ENCODE peak calls at places on chromosomes 13 and 19, in eight cellular contexts. One of them, this sample, is unnamed.

GRCh38 chr19:6071103-6071485 is 39.2 kb downstream of the RFX2 start:
- DNase-seq in tibial nerve: no peak
- DNase-seq in T47D: no peak
- DNase-seq in colonic mucosa: peak
- DNase-seq in T follicular helper cell: no peak
- DNase-seq in activated CD8-positive, alpha-beta memory T cell treated with anti-CD3 and anti-CD28 coated beads for 4 hours: no peak
- DNase-seq in NCI-H748 treated with DMSO at 0.1 percent for 48 hours: no peak
- DNase-seq in stimulated activated CD8-positive, alpha-beta memory T cell treated with anti-CD3 and anti-CD28 coated beads, Interleukin-4, amount 100 ng/mL, for 1 hour: no peak
- DNase-seq in this sample: no peak

GRCh38 chr19:34452671-34453253 is 24.6 kb downstream of the UBA2 start:
- DNase-seq in tibial nerve: no peak
- DNase-seq in T follicular helper cell: no peak
- DNase-seq in colonic mucosa: no peak
- DNase-seq in NCI-H748 treated with DMSO at 0.1 percent for 48 hours: no peak
- DNase-seq in T47D: no peak
- DNase-seq in stimulated activated CD8-positive, alpha-beta memory T cell treated with anti-CD3 and anti-CD28 coated beads, Interleukin-4, amount 100 ng/mL, for 1 hour: no peak
- DNase-seq in activated CD8-positive, alpha-beta memory T cell treated with anti-CD3 and anti-CD28 coated beads for 4 hours: no peak
- DNase-seq in this sample: no peak

GRCh38 chr19:1079566-1080111 is 12.7 kb downstream of the ARHGAP45 start:
- DNase-seq in colonic mucosa: peak
- DNase-seq in NCI-H748 treated with DMSO at 0.1 percent for 48 hours: no peak
- DNase-seq in activated CD8-positive, alpha-beta memory T cell treated with anti-CD3 and anti-CD28 coated beads for 4 hours: no peak
- DNase-seq in stimulated activated CD8-positive, alpha-beta memory T cell treated with anti-CD3 and anti-CD28 coated beads, Interleukin-4, amount 100 ng/mL, for 1 hour: no peak
- DNase-seq in tibial nerve: no peak
- DNase-seq in T follicular helper cell: no peak
- DNase-seq in T47D: no peak
- DNase-seq in this sample: no peak

GRCh38 chr19:28595722-28596121 is 617.2 kb downstream of the UQCRFS1 start:
- DNase-seq in tibial nerve: no peak
- DNase-seq in activated CD8-positive, alpha-beta memory T cell treated with anti-CD3 and anti-CD28 coated beads for 4 hours: no peak
- DNase-seq in colonic mucosa: no peak
- DNase-seq in T47D: no peak
- DNase-seq in NCI-H748 treated with DMSO at 0.1 percent for 48 hours: no peak
- DNase-seq in T follicular helper cell: no peak
- DNase-seq in stimulated activated CD8-positive, alpha-beta memory T cell treated with anti-CD3 and anti-CD28 coated beads, Interleukin-4, amount 100 ng/mL, for 1 hour: no peak
- DNase-seq in this sample: no peak

GRCh38 chr19:35379992-35380391 is 9.1 kb downstream of the GPR42 start:
- DNase-seq in NCI-H748 treated with DMSO at 0.1 percent for 48 hours: no peak
- DNase-seq in colonic mucosa: no peak
- DNase-seq in T47D: no peak
- DNase-seq in stimulated activated CD8-positive, alpha-beta memory T cell treated with anti-CD3 and anti-CD28 coated beads, Interleukin-4, amount 100 ng/mL, for 1 hour: no peak
- DNase-seq in T follicular helper cell: no peak
- DNase-seq in activated CD8-positive, alpha-beta memory T cell treated with anti-CD3 and anti-CD28 coated beads for 4 hours: no peak
- DNase-seq in tibial nerve: no peak
- DNase-seq in this sample: no peak

GRCh38 chr19:35207391-35207871 is 21.1 kb downstream of the FAM187B start:
- DNase-seq in activated CD8-positive, alpha-beta memory T cell treated with anti-CD3 and anti-CD28 coated beads for 4 hours: peak
- DNase-seq in T47D: no peak
- DNase-seq in stimulated activated CD8-positive, alpha-beta memory T cell treated with anti-CD3 and anti-CD28 coated beads, Interleukin-4, amount 100 ng/mL, for 1 hour: no peak
- DNase-seq in T follicular helper cell: peak
- DNase-seq in NCI-H748 treated with DMSO at 0.1 percent for 48 hours: no peak
- DNase-seq in tibial nerve: no peak
- DNase-seq in colonic mucosa: peak
- DNase-seq in this sample: no peak

GRCh38 chr19:16951529-16951928 is 62.7 kb downstream of the F2RL3 start:
- DNase-seq in tibial nerve: no peak
- DNase-seq in T follicular helper cell: no peak
- DNase-seq in NCI-H748 treated with DMSO at 0.1 percent for 48 hours: no peak
- DNase-seq in colonic mucosa: no peak
- DNase-seq in stimulated activated CD8-positive, alpha-beta memory T cell treated with anti-CD3 and anti-CD28 coated beads, Interleukin-4, amount 100 ng/mL, for 1 hour: no peak
- DNase-seq in T47D: no peak
- DNase-seq in activated CD8-positive, alpha-beta memory T cell treated with anti-CD3 and anti-CD28 coated beads for 4 hours: no peak
- DNase-seq in this sample: no peak

GRCh38 chr19:6417713-6418561 is 6.7 kb downstream of the KHSRP start:
- DNase-seq in NCI-H748 treated with DMSO at 0.1 percent for 48 hours: no peak
- DNase-seq in T follicular helper cell: no peak
- DNase-seq in stimulated activated CD8-positive, alpha-beta memory T cell treated with anti-CD3 and anti-CD28 coated beads, Interleukin-4, amount 100 ng/mL, for 1 hour: no peak
- DNase-seq in activated CD8-positive, alpha-beta memory T cell treated with anti-CD3 and anti-CD28 coated beads for 4 hours: no peak
- DNase-seq in tibial nerve: no peak
- DNase-seq in T47D: peak
- DNase-seq in colonic mucosa: no peak
- DNase-seq in this sample: no peak

GRCh38 chr19:8161135-8161646 is 11.8 kb upstream of the FBN3 start:
- DNase-seq in colonic mucosa: no peak
- DNase-seq in T47D: peak
- DNase-seq in NCI-H748 treated with DMSO at 0.1 percent for 48 hours: no peak
- DNase-seq in T follicular helper cell: no peak
- DNase-seq in tibial nerve: no peak
- DNase-seq in activated CD8-positive, alpha-beta memory T cell treated with anti-CD3 and anti-CD28 coated beads for 4 hours: no peak
- DNase-seq in stimulated activated CD8-positive, alpha-beta memory T cell treated with anti-CD3 and anti-CD28 coated beads, Interleukin-4, amount 100 ng/mL, for 1 hour: no peak
- DNase-seq in this sample: no peak

GRCh38 chr19:48918801-48919247 is 14.7 kb upstream of the DHDH start:
- DNase-seq in T47D: peak
- DNase-seq in stimulated activated CD8-positive, alpha-beta memory T cell treated with anti-CD3 and anti-CD28 coated beads, Interleukin-4, amount 100 ng/mL, for 1 hour: no peak
- DNase-seq in colonic mucosa: no peak
- DNase-seq in T follicular helper cell: no peak
- DNase-seq in activated CD8-positive, alpha-beta memory T cell treated with anti-CD3 and anti-CD28 coated beads for 4 hours: no peak
- DNase-seq in tibial nerve: no peak
- DNase-seq in NCI-H748 treated with DMSO at 0.1 percent for 48 hours: no peak
- DNase-seq in this sample: no peak

GRCh38 chr19:8208710-8209110 is 460 bp upstream of the CERS4 start:
- DNase-seq in T follicular helper cell: no peak
- DNase-seq in activated CD8-positive, alpha-beta memory T cell treated with anti-CD3 and anti-CD28 coated beads for 4 hours: no peak
- DNase-seq in T47D: no peak
- DNase-seq in tibial nerve: peak
- DNase-seq in NCI-H748 treated with DMSO at 0.1 percent for 48 hours: no peak
- DNase-seq in colonic mucosa: peak
- DNase-seq in stimulated activated CD8-positive, alpha-beta memory T cell treated with anti-CD3 and anti-CD28 coated beads, Interleukin-4, amount 100 ng/mL, for 1 hour: no peak
- DNase-seq in this sample: no peak

GRCh38 chr13:21453352-21454089 is 5.6 kb downstream of the ZDHHC20 start:
- DNase-seq in T follicular helper cell: no peak
- DNase-seq in T47D: no peak
- DNase-seq in NCI-H748 treated with DMSO at 0.1 percent for 48 hours: no peak
- DNase-seq in colonic mucosa: no peak
- DNase-seq in tibial nerve: no peak
- DNase-seq in activated CD8-positive, alpha-beta memory T cell treated with anti-CD3 and anti-CD28 coated beads for 4 hours: no peak
- DNase-seq in stimulated activated CD8-positive, alpha-beta memory T cell treated with anti-CD3 and anti-CD28 coated beads, Interleukin-4, amount 100 ng/mL, for 1 hour: no peak
- DNase-seq in this sample: no peak

GRCh38 chr13:67120872-67121531 is 109.1 kb downstream of the PCDH9 start:
- DNase-seq in tibial nerve: no peak
- DNase-seq in T47D: no peak
- DNase-seq in T follicular helper cell: no peak
- DNase-seq in stimulated activated CD8-positive, alpha-beta memory T cell treated with anti-CD3 and anti-CD28 coated beads, Interleukin-4, amount 100 ng/mL, for 1 hour: no peak
- DNase-seq in colonic mucosa: no peak
- DNase-seq in NCI-H748 treated with DMSO at 0.1 percent for 48 hours: no peak
- DNase-seq in activated CD8-positive, alpha-beta memory T cell treated with anti-CD3 and anti-CD28 coated beads for 4 hours: no peak
- DNase-seq in this sample: no peak

GRCh38 chr19:19627716-19628498 is at the start of gene LPAR2:
- DNase-seq in tibial nerve: no peak
- DNase-seq in stimulated activated CD8-positive, alpha-beta memory T cell treated with anti-CD3 and anti-CD28 coated beads, Interleukin-4, amount 100 ng/mL, for 1 hour: peak
- DNase-seq in T47D: peak
- DNase-seq in NCI-H748 treated with DMSO at 0.1 percent for 48 hours: peak
- DNase-seq in colonic mucosa: peak
- DNase-seq in T follicular helper cell: peak
- DNase-seq in activated CD8-positive, alpha-beta memory T cell treated with anti-CD3 and anti-CD28 coated beads for 4 hours: peak
- DNase-seq in this sample: no peak

GRCh38 chr13:105827074-105827473 is 708.4 kb downstream of the EFNB2 start:
- DNase-seq in T47D: no peak
- DNase-seq in colonic mucosa: no peak
- DNase-seq in activated CD8-positive, alpha-beta memory T cell treated with anti-CD3 and anti-CD28 coated beads for 4 hours: no peak
- DNase-seq in NCI-H748 treated with DMSO at 0.1 percent for 48 hours: no peak
- DNase-seq in tibial nerve: no peak
- DNase-seq in T follicular helper cell: no peak
- DNase-seq in stimulated activated CD8-positive, alpha-beta memory T cell treated with anti-CD3 and anti-CD28 coated beads, Interleukin-4, amount 100 ng/mL, for 1 hour: no peak
- DNase-seq in this sample: no peak

GRCh38 chr13:100875392-100876043 is 200.9 kb upstream of the TMTC4 start:
- DNase-seq in activated CD8-positive, alpha-beta memory T cell treated with anti-CD3 and anti-CD28 coated beads for 4 hours: no peak
- DNase-seq in tibial nerve: no peak
- DNase-seq in stimulated activated CD8-positive, alpha-beta memory T cell treated with anti-CD3 and anti-CD28 coated beads, Interleukin-4, amount 100 ng/mL, for 1 hour: no peak
- DNase-seq in NCI-H748 treated with DMSO at 0.1 percent for 48 hours: no peak
- DNase-seq in T follicular helper cell: no peak
- DNase-seq in T47D: no peak
- DNase-seq in colonic mucosa: no peak
- DNase-seq in this sample: no peak

GRCh38 chr19:19406878-19407639 is 1.6 kb downstream of the GATAD2A start:
- DNase-seq in T follicular helper cell: peak
- DNase-seq in T47D: peak
- DNase-seq in NCI-H748 treated with DMSO at 0.1 percent for 48 hours: no peak
- DNase-seq in colonic mucosa: peak
- DNase-seq in tibial nerve: no peak
- DNase-seq in stimulated activated CD8-positive, alpha-beta memory T cell treated with anti-CD3 and anti-CD28 coated beads, Interleukin-4, amount 100 ng/mL, for 1 hour: no peak
- DNase-seq in activated CD8-positive, alpha-beta memory T cell treated with anti-CD3 and anti-CD28 coated beads for 4 hours: no peak
- DNase-seq in this sample: no peak

GRCh38 chr13:74136089-74136658 is 2.0 kb upstream of the KLF12 start:
- DNase-seq in colonic mucosa: peak
- DNase-seq in T follicular helper cell: no peak
- DNase-seq in NCI-H748 treated with DMSO at 0.1 percent for 48 hours: peak
- DNase-seq in tibial nerve: peak
- DNase-seq in activated CD8-positive, alpha-beta memory T cell treated with anti-CD3 and anti-CD28 coated beads for 4 hours: no peak
- DNase-seq in stimulated activated CD8-positive, alpha-beta memory T cell treated with anti-CD3 and anti-CD28 coated beads, Interleukin-4, amount 100 ng/mL, for 1 hour: no peak
- DNase-seq in T47D: no peak
- DNase-seq in this sample: no peak

GRCh38 chr19:11027381-11027780 is 61.9 kb upstream of the LDLR start:
- DNase-seq in colonic mucosa: no peak
- DNase-seq in NCI-H748 treated with DMSO at 0.1 percent for 48 hours: no peak
- DNase-seq in stimulated activated CD8-positive, alpha-beta memory T cell treated with anti-CD3 and anti-CD28 coated beads, Interleukin-4, amount 100 ng/mL, for 1 hour: no peak
- DNase-seq in activated CD8-positive, alpha-beta memory T cell treated with anti-CD3 and anti-CD28 coated beads for 4 hours: no peak
- DNase-seq in T47D: no peak
- DNase-seq in T follicular helper cell: no peak
- DNase-seq in tibial nerve: no peak
- DNase-seq in this sample: no peak

GRCh38 chr13:42878721-42879120 is 97.3 kb downstream of the FAM216B start:
- DNase-seq in stimulated activated CD8-positive, alpha-beta memory T cell treated with anti-CD3 and anti-CD28 coated beads, Interleukin-4, amount 100 ng/mL, for 1 hour: no peak
- DNase-seq in colonic mucosa: no peak
- DNase-seq in NCI-H748 treated with DMSO at 0.1 percent for 48 hours: no peak
- DNase-seq in tibial nerve: no peak
- DNase-seq in activated CD8-positive, alpha-beta memory T cell treated with anti-CD3 and anti-CD28 coated beads for 4 hours: no peak
- DNase-seq in T47D: no peak
- DNase-seq in T follicular helper cell: no peak
- DNase-seq in this sample: no peak

GRCh38 chr13:109307027-109307426 is 479.4 kb downstream of the IRS2 start:
- DNase-seq in T47D: no peak
- DNase-seq in T follicular helper cell: no peak
- DNase-seq in NCI-H748 treated with DMSO at 0.1 percent for 48 hours: no peak
- DNase-seq in activated CD8-positive, alpha-beta memory T cell treated with anti-CD3 and anti-CD28 coated beads for 4 hours: no peak
- DNase-seq in colonic mucosa: no peak
- DNase-seq in tibial nerve: no peak
- DNase-seq in stimulated activated CD8-positive, alpha-beta memory T cell treated with anti-CD3 and anti-CD28 coated beads, Interleukin-4, amount 100 ng/mL, for 1 hour: no peak
- DNase-seq in this sample: no peak

GRCh38 chr13:111006508-111007031 is 91.7 kb upstream of the ANKRD10 start:
- DNase-seq in tibial nerve: peak
- DNase-seq in T47D: no peak
- DNase-seq in NCI-H748 treated with DMSO at 0.1 percent for 48 hours: no peak
- DNase-seq in T follicular helper cell: no peak
- DNase-seq in colonic mucosa: peak
- DNase-seq in activated CD8-positive, alpha-beta memory T cell treated with anti-CD3 and anti-CD28 coated beads for 4 hours: no peak
- DNase-seq in stimulated activated CD8-positive, alpha-beta memory T cell treated with anti-CD3 and anti-CD28 coated beads, Interleukin-4, amount 100 ng/mL, for 1 hour: no peak
- DNase-seq in this sample: no peak

GRCh38 chr13:44402902-44403719 is 29.5 kb downstream of the SERP2 start:
- DNase-seq in tibial nerve: no peak
- DNase-seq in T follicular helper cell: no peak
- DNase-seq in colonic mucosa: peak
- DNase-seq in activated CD8-positive, alpha-beta memory T cell treated with anti-CD3 and anti-CD28 coated beads for 4 hours: no peak
- DNase-seq in NCI-H748 treated with DMSO at 0.1 percent for 48 hours: no peak
- DNase-seq in T47D: peak
- DNase-seq in stimulated activated CD8-positive, alpha-beta memory T cell treated with anti-CD3 and anti-CD28 coated beads, Interleukin-4, amount 100 ng/mL, for 1 hour: no peak
- DNase-seq in this sample: no peak

GRCh38 chr13:113291997-113292862 is 4.8 kb upstream of the LAMP1 start:
- DNase-seq in colonic mucosa: peak
- DNase-seq in tibial nerve: no peak
- DNase-seq in activated CD8-positive, alpha-beta memory T cell treated with anti-CD3 and anti-CD28 coated beads for 4 hours: no peak
- DNase-seq in T follicular helper cell: no peak
- DNase-seq in NCI-H748 treated with DMSO at 0.1 percent for 48 hours: no peak
- DNase-seq in stimulated activated CD8-positive, alpha-beta memory T cell treated with anti-CD3 and anti-CD28 coated beads, Interleukin-4, amount 100 ng/mL, for 1 hour: no peak
- DNase-seq in T47D: peak
- DNase-seq in this sample: no peak

GRCh38 chr19:8453616-8454015 is 8.8 kb downstream of the HNRNPM start:
- DNase-seq in stimulated activated CD8-positive, alpha-beta memory T cell treated with anti-CD3 and anti-CD28 coated beads, Interleukin-4, amount 100 ng/mL, for 1 hour: no peak
- DNase-seq in NCI-H748 treated with DMSO at 0.1 percent for 48 hours: no peak
- DNase-seq in activated CD8-positive, alpha-beta memory T cell treated with anti-CD3 and anti-CD28 coated beads for 4 hours: no peak
- DNase-seq in T follicular helper cell: no peak
- DNase-seq in colonic mucosa: no peak
- DNase-seq in tibial nerve: no peak
- DNase-seq in T47D: no peak
- DNase-seq in this sample: no peak

GRCh38 chr13:109220631-109221030 is 565.8 kb downstream of the IRS2 start:
- DNase-seq in activated CD8-positive, alpha-beta memory T cell treated with anti-CD3 and anti-CD28 coated beads for 4 hours: no peak
- DNase-seq in T follicular helper cell: no peak
- DNase-seq in stimulated activated CD8-positive, alpha-beta memory T cell treated with anti-CD3 and anti-CD28 coated beads, Interleukin-4, amount 100 ng/mL, for 1 hour: no peak
- DNase-seq in colonic mucosa: no peak
- DNase-seq in NCI-H748 treated with DMSO at 0.1 percent for 48 hours: no peak
- DNase-seq in tibial nerve: no peak
- DNase-seq in T47D: no peak
- DNase-seq in this sample: no peak

GRCh38 chr19:29418106-29418684 is 107.6 kb upstream of the VSTM2B start:
- DNase-seq in activated CD8-positive, alpha-beta memory T cell treated with anti-CD3 and anti-CD28 coated beads for 4 hours: no peak
- DNase-seq in stimulated activated CD8-positive, alpha-beta memory T cell treated with anti-CD3 and anti-CD28 coated beads, Interleukin-4, amount 100 ng/mL, for 1 hour: no peak
- DNase-seq in NCI-H748 treated with DMSO at 0.1 percent for 48 hours: no peak
- DNase-seq in T47D: no peak
- DNase-seq in T follicular helper cell: no peak
- DNase-seq in colonic mucosa: no peak
- DNase-seq in tibial nerve: no peak
- DNase-seq in this sample: no peak

This sample was measured in esophagus squamous epithelium.